ENCODE peak calls at places on chromosomes 5 and 9, in four cellular contexts. S is NCI-H460, R is psoas muscle, P is omental fat pad. Y is an unnamed sample.

GRCh38 chr9:18060304-18060934 is 413.5 kb upstream of the ADAMTSL1 start:
- DNase-seq in S (peak), R (no peak), P (no peak), Y (no peak)

GRCh38 chr5:141870871-141871270 is 7.3 kb downstream of the PCDH1 start:
- DNase-seq in S (no peak), R (no peak), P (no peak), Y (no peak)

GRCh38 chr5:157651623-157652376 is 438 bp downstream of the SOX30 start:
- DNase-seq in S (no peak), R (peak), P (no peak), Y (peak)

GRCh38 chr5:50712479-50712878 is 46.0 kb downstream of the PARP8 start:
- DNase-seq in S (no peak), R (no peak), P (no peak), Y (no peak)

GRCh38 chr5:170313344-170313743 is 15.8 kb upstream of the LCP2 start:
- DNase-seq in S (no peak), R (no peak), P (no peak), Y (no peak)

GRCh38 chr5:62305358-62305714 is 670 bp upstream of the KIF2A start:
- DNase-seq in S (no peak), R (no peak), P (no peak), Y (no peak)

GRCh38 chr9:95102001-95102433 is 215.5 kb downstream of the FANCC start:
- DNase-seq in S (no peak), R (no peak), P (no peak), Y (no peak)

GRCh38 chr5:173671121-173671949 is 54.9 kb upstream of the BOD1 start:
- DNase-seq in S (no peak), R (peak), P (no peak), Y (peak)

GRCh38 chr5:181211208-181211607 is 6.2 kb upstream of the TRIM7 start:
- DNase-seq in S (no peak), R (no peak), P (no peak), Y (no peak)

GRCh38 chr9:3241290-3241689 is 284.5 kb downstream of the RFX3 start:
- DNase-seq in S (no peak), R (no peak), P (no peak), Y (no peak)

GRCh38 chr5:118967059-118967508 is 21.3 kb downstream of the DTWD2 start:
- DNase-seq in S (no peak), R (no peak), P (no peak), Y (no peak)

GRCh38 chr5:81164936-81165335 is 68.2 kb upstream of the CKMT2 start:
- DNase-seq in S (no peak), R (no peak), P (no peak), Y (no peak)

GRCh38 chr5:108382784-108383358 is 973 bp upstream of the FBXL17 start:
- DNase-seq in S (no peak), R (no peak), P (no peak), Y (no peak)